ENCODE peak calls at places on chromosomes 3 and 15, in ten cellular contexts. One of them, this sample, is unnamed.

GRCh38 chr3:65291448-65292091 is 603.8 kb upstream of the ADAMTS9 start:
- DNase-seq in NCI-H748 treated with DMSO at 0.1 percent for 48 hours: no peak
- DNase-seq in stimulated activated CD8-positive, alpha-beta memory T cell treated with anti-CD3 and anti-CD28 coated beads, Interleukin-12 subunit alpha, Interleukin-12 subunit beta, amount 100 ng/mL, for 4 hours: no peak
- DNase-seq in AG04450: no peak
- DNase-seq in memory B cell: no peak
- DNase-seq in neural crest cell: no peak
- DNase-seq in mesendoderm: no peak
- DNase-seq in HS-5: no peak
- DNase-seq in NCI-H460: no peak
- DNase-seq in posterior vena cava: no peak
- DNase-seq in this sample: no peak

GRCh38 chr3:15499536-15499935 is 22.0 kb downstream of the COLQ start:
- DNase-seq in NCI-H748 treated with DMSO at 0.1 percent for 48 hours: no peak
- DNase-seq in stimulated activated CD8-positive, alpha-beta memory T cell treated with anti-CD3 and anti-CD28 coated beads, Interleukin-12 subunit alpha, Interleukin-12 subunit beta, amount 100 ng/mL, for 4 hours: no peak
- DNase-seq in AG04450: no peak
- DNase-seq in memory B cell: no peak
- DNase-seq in neural crest cell: no peak
- DNase-seq in mesendoderm: no peak
- DNase-seq in HS-5: no peak
- DNase-seq in NCI-H460: peak; percentile 4
- DNase-seq in posterior vena cava: no peak
- DNase-seq in this sample: no peak

GRCh38 chr15:76140069-76140454 is 80.3 kb downstream of the TMEM266 start:
- DNase-seq in NCI-H748 treated with DMSO at 0.1 percent for 48 hours: no peak
- DNase-seq in stimulated activated CD8-positive, alpha-beta memory T cell treated with anti-CD3 and anti-CD28 coated beads, Interleukin-12 subunit alpha, Interleukin-12 subunit beta, amount 100 ng/mL, for 4 hours: no peak
- DNase-seq in AG04450: no peak
- DNase-seq in memory B cell: no peak
- DNase-seq in neural crest cell: no peak
- DNase-seq in mesendoderm: peak; percentile 41
- DNase-seq in HS-5: no peak
- DNase-seq in NCI-H460: no peak
- DNase-seq in posterior vena cava: no peak
- DNase-seq in this sample: no peak

GRCh38 chr15:80404719-80405553 is 754 bp downstream of the ARNT2 start:
- DNase-seq in NCI-H748 treated with DMSO at 0.1 percent for 48 hours: peak; percentile 1
- DNase-seq in stimulated activated CD8-positive, alpha-beta memory T cell treated with anti-CD3 and anti-CD28 coated beads, Interleukin-12 subunit alpha, Interleukin-12 subunit beta, amount 100 ng/mL, for 4 hours: no peak
- DNase-seq in AG04450: no peak
- DNase-seq in memory B cell: no peak
- DNase-seq in neural crest cell: peak; percentile 47
- DNase-seq in mesendoderm: peak; percentile 50
- DNase-seq in HS-5: no peak
- DNase-seq in NCI-H460: no peak
- DNase-seq in posterior vena cava: no peak
- DNase-seq in this sample: no peak

GRCh38 chr15:22873204-22873701 is 34.8 kb downstream of the NIPA2 start:
- DNase-seq in NCI-H748 treated with DMSO at 0.1 percent for 48 hours: no peak
- DNase-seq in stimulated activated CD8-positive, alpha-beta memory T cell treated with anti-CD3 and anti-CD28 coated beads, Interleukin-12 subunit alpha, Interleukin-12 subunit beta, amount 100 ng/mL, for 4 hours: no peak
- DNase-seq in AG04450: peak; percentile 42
- DNase-seq in memory B cell: no peak
- DNase-seq in neural crest cell: no peak
- DNase-seq in mesendoderm: peak; percentile 92
- DNase-seq in HS-5: no peak
- DNase-seq in NCI-H460: no peak
- DNase-seq in posterior vena cava: no peak
- DNase-seq in this sample: no peak

GRCh38 chr3:4614927-4615326 is 121.8 kb downstream of the ITPR1 start:
- DNase-seq in NCI-H748 treated with DMSO at 0.1 percent for 48 hours: no peak
- DNase-seq in stimulated activated CD8-positive, alpha-beta memory T cell treated with anti-CD3 and anti-CD28 coated beads, Interleukin-12 subunit alpha, Interleukin-12 subunit beta, amount 100 ng/mL, for 4 hours: no peak
- DNase-seq in AG04450: no peak
- DNase-seq in memory B cell: no peak
- DNase-seq in neural crest cell: no peak
- DNase-seq in mesendoderm: no peak
- DNase-seq in HS-5: no peak
- DNase-seq in NCI-H460: no peak
- DNase-seq in posterior vena cava: no peak
- DNase-seq in this sample: no peak

GRCh38 chr15:70268698-70269251 is 171.1 kb upstream of the TLE3 start:
- DNase-seq in NCI-H748 treated with DMSO at 0.1 percent for 48 hours: no peak
- DNase-seq in stimulated activated CD8-positive, alpha-beta memory T cell treated with anti-CD3 and anti-CD28 coated beads, Interleukin-12 subunit alpha, Interleukin-12 subunit beta, amount 100 ng/mL, for 4 hours: no peak
- DNase-seq in AG04450: no peak
- DNase-seq in memory B cell: no peak
- DNase-seq in neural crest cell: no peak
- DNase-seq in mesendoderm: peak; percentile 10
- DNase-seq in HS-5: no peak
- DNase-seq in NCI-H460: no peak
- DNase-seq in posterior vena cava: no peak
- DNase-seq in this sample: no peak

GRCh38 chr3:82274897-82275296 is 513.5 kb upstream of the GBE1 start:
- DNase-seq in NCI-H748 treated with DMSO at 0.1 percent for 48 hours: no peak
- DNase-seq in stimulated activated CD8-positive, alpha-beta memory T cell treated with anti-CD3 and anti-CD28 coated beads, Interleukin-12 subunit alpha, Interleukin-12 subunit beta, amount 100 ng/mL, for 4 hours: no peak
- DNase-seq in AG04450: no peak
- DNase-seq in memory B cell: no peak
- DNase-seq in neural crest cell: no peak
- DNase-seq in mesendoderm: no peak
- DNase-seq in HS-5: no peak
- DNase-seq in NCI-H460: no peak
- DNase-seq in posterior vena cava: no peak
- DNase-seq in this sample: no peak

GRCh38 chr3:137165117-137165806 is 207.5 kb downstream of the IL20RB start:
- DNase-seq in NCI-H748 treated with DMSO at 0.1 percent for 48 hours: no peak
- DNase-seq in stimulated activated CD8-positive, alpha-beta memory T cell treated with anti-CD3 and anti-CD28 coated beads, Interleukin-12 subunit alpha, Interleukin-12 subunit beta, amount 100 ng/mL, for 4 hours: no peak
- DNase-seq in AG04450: no peak
- DNase-seq in memory B cell: no peak
- DNase-seq in neural crest cell: no peak
- DNase-seq in mesendoderm: peak; percentile 69
- DNase-seq in HS-5: peak; percentile 20
- DNase-seq in NCI-H460: no peak
- DNase-seq in posterior vena cava: no peak
- DNase-seq in this sample: no peak

GRCh38 chr3:43765417-43766030 is 74.8 kb downstream of the ABHD5 start:
- DNase-seq in NCI-H748 treated with DMSO at 0.1 percent for 48 hours: no peak
- DNase-seq in stimulated activated CD8-positive, alpha-beta memory T cell treated with anti-CD3 and anti-CD28 coated beads, Interleukin-12 subunit alpha, Interleukin-12 subunit beta, amount 100 ng/mL, for 4 hours: no peak
- DNase-seq in AG04450: no peak
- DNase-seq in memory B cell: no peak
- DNase-seq in neural crest cell: no peak
- DNase-seq in mesendoderm: no peak
- DNase-seq in HS-5: no peak
- DNase-seq in NCI-H460: no peak
- DNase-seq in posterior vena cava: no peak
- DNase-seq in this sample: no peak

GRCh38 chr15:25250906-25251622 is 187.8 kb downstream of the UBE3A start:
- DNase-seq in NCI-H748 treated with DMSO at 0.1 percent for 48 hours: no peak
- DNase-seq in stimulated activated CD8-positive, alpha-beta memory T cell treated with anti-CD3 and anti-CD28 coated beads, Interleukin-12 subunit alpha, Interleukin-12 subunit beta, amount 100 ng/mL, for 4 hours: no peak
- DNase-seq in AG04450: no peak
- DNase-seq in memory B cell: no peak
- DNase-seq in neural crest cell: no peak
- DNase-seq in mesendoderm: no peak
- DNase-seq in HS-5: no peak
- DNase-seq in NCI-H460: no peak
- DNase-seq in posterior vena cava: peak; percentile 68
- DNase-seq in this sample: no peak

GRCh38 chr3:159798951-159799350 is 189.7 kb upstream of the IL12A start:
- DNase-seq in NCI-H748 treated with DMSO at 0.1 percent for 48 hours: no peak
- DNase-seq in stimulated activated CD8-positive, alpha-beta memory T cell treated with anti-CD3 and anti-CD28 coated beads, Interleukin-12 subunit alpha, Interleukin-12 subunit beta, amount 100 ng/mL, for 4 hours: no peak
- DNase-seq in AG04450: peak; percentile 45
- DNase-seq in memory B cell: no peak
- DNase-seq in neural crest cell: no peak
- DNase-seq in mesendoderm: peak; percentile 65
- DNase-seq in HS-5: no peak
- DNase-seq in NCI-H460: no peak
- DNase-seq in posterior vena cava: no peak
- DNase-seq in this sample: no peak

GRCh38 chr15:65067645-65068416 is at the start of gene RASL12:
- DNase-seq in NCI-H748 treated with DMSO at 0.1 percent for 48 hours: no peak
- DNase-seq in stimulated activated CD8-positive, alpha-beta memory T cell treated with anti-CD3 and anti-CD28 coated beads, Interleukin-12 subunit alpha, Interleukin-12 subunit beta, amount 100 ng/mL, for 4 hours: no peak
- DNase-seq in AG04450: no peak
- DNase-seq in memory B cell: no peak
- DNase-seq in neural crest cell: no peak
- DNase-seq in mesendoderm: peak; percentile 70
- DNase-seq in HS-5: no peak
- DNase-seq in NCI-H460: no peak
- DNase-seq in posterior vena cava: no peak
- DNase-seq in this sample: no peak

GRCh38 chr3:139548801-139549200 is 9.3 kb upstream of the RBP1 start:
- DNase-seq in NCI-H748 treated with DMSO at 0.1 percent for 48 hours: no peak
- DNase-seq in stimulated activated CD8-positive, alpha-beta memory T cell treated with anti-CD3 and anti-CD28 coated beads, Interleukin-12 subunit alpha, Interleukin-12 subunit beta, amount 100 ng/mL, for 4 hours: no peak
- DNase-seq in AG04450: no peak
- DNase-seq in memory B cell: no peak
- DNase-seq in neural crest cell: no peak
- DNase-seq in mesendoderm: no peak
- DNase-seq in HS-5: no peak
- DNase-seq in NCI-H460: no peak
- DNase-seq in posterior vena cava: no peak
- DNase-seq in this sample: no peak

GRCh38 chr3:193573403-193573802 is 18.7 kb upstream of the ATP13A4 start:
- DNase-seq in NCI-H748 treated with DMSO at 0.1 percent for 48 hours: no peak
- DNase-seq in stimulated activated CD8-positive, alpha-beta memory T cell treated with anti-CD3 and anti-CD28 coated beads, Interleukin-12 subunit alpha, Interleukin-12 subunit beta, amount 100 ng/mL, for 4 hours: no peak
- DNase-seq in AG04450: no peak
- DNase-seq in memory B cell: no peak
- DNase-seq in neural crest cell: no peak
- DNase-seq in mesendoderm: peak; percentile 73
- DNase-seq in HS-5: no peak
- DNase-seq in NCI-H460: no peak
- DNase-seq in posterior vena cava: no peak
- DNase-seq in this sample: no peak

GRCh38 chr3:70716832-70717231 is 404.4 kb upstream of the MDFIC2 start:
- DNase-seq in NCI-H748 treated with DMSO at 0.1 percent for 48 hours: no peak
- DNase-seq in stimulated activated CD8-positive, alpha-beta memory T cell treated with anti-CD3 and anti-CD28 coated beads, Interleukin-12 subunit alpha, Interleukin-12 subunit beta, amount 100 ng/mL, for 4 hours: no peak
- DNase-seq in AG04450: no peak
- DNase-seq in memory B cell: no peak
- DNase-seq in neural crest cell: no peak
- DNase-seq in mesendoderm: no peak
- DNase-seq in HS-5: no peak
- DNase-seq in NCI-H460: no peak
- DNase-seq in posterior vena cava: peak; percentile 69
- DNase-seq in this sample: peak; percentile 28

GRCh38 chr3:70108546-70108945 is 109.0 kb downstream of the SAMMSON start:
- DNase-seq in NCI-H748 treated with DMSO at 0.1 percent for 48 hours: no peak
- DNase-seq in stimulated activated CD8-positive, alpha-beta memory T cell treated with anti-CD3 and anti-CD28 coated beads, Interleukin-12 subunit alpha, Interleukin-12 subunit beta, amount 100 ng/mL, for 4 hours: no peak
- DNase-seq in AG04450: no peak
- DNase-seq in memory B cell: no peak
- DNase-seq in neural crest cell: no peak
- DNase-seq in mesendoderm: no peak
- DNase-seq in HS-5: no peak
- DNase-seq in NCI-H460: no peak
- DNase-seq in posterior vena cava: no peak
- DNase-seq in this sample: no peak

GRCh38 chr15:80694624-80695098 is 449 bp upstream of the ABHD17C start:
- DNase-seq in NCI-H748 treated with DMSO at 0.1 percent for 48 hours: no peak
- DNase-seq in stimulated activated CD8-positive, alpha-beta memory T cell treated with anti-CD3 and anti-CD28 coated beads, Interleukin-12 subunit alpha, Interleukin-12 subunit beta, amount 100 ng/mL, for 4 hours: peak; percentile 8
- DNase-seq in AG04450: no peak
- DNase-seq in memory B cell: peak; percentile 20
- DNase-seq in neural crest cell: peak; percentile 32
- DNase-seq in mesendoderm: peak; percentile 25
- DNase-seq in HS-5: no peak
- DNase-seq in NCI-H460: no peak
- DNase-seq in posterior vena cava: no peak
- DNase-seq in this sample: no peak

GRCh38 chr3:105513042-105513441 is 146.3 kb downstream of the ALCAM start:
- DNase-seq in NCI-H748 treated with DMSO at 0.1 percent for 48 hours: no peak
- DNase-seq in stimulated activated CD8-positive, alpha-beta memory T cell treated with anti-CD3 and anti-CD28 coated beads, Interleukin-12 subunit alpha, Interleukin-12 subunit beta, amount 100 ng/mL, for 4 hours: no peak
- DNase-seq in AG04450: peak; percentile 32
- DNase-seq in memory B cell: no peak
- DNase-seq in neural crest cell: no peak
- DNase-seq in mesendoderm: peak; percentile 14
- DNase-seq in HS-5: peak; percentile 63
- DNase-seq in NCI-H460: no peak
- DNase-seq in posterior vena cava: no peak
- DNase-seq in this sample: peak; percentile 16

GRCh38 chr3:160099855-160100254 is 111.2 kb downstream of the IL12A start:
- DNase-seq in NCI-H748 treated with DMSO at 0.1 percent for 48 hours: no peak
- DNase-seq in stimulated activated CD8-positive, alpha-beta memory T cell treated with anti-CD3 and anti-CD28 coated beads, Interleukin-12 subunit alpha, Interleukin-12 subunit beta, amount 100 ng/mL, for 4 hours: no peak
- DNase-seq in AG04450: no peak
- DNase-seq in memory B cell: no peak
- DNase-seq in neural crest cell: no peak
- DNase-seq in mesendoderm: no peak
- DNase-seq in HS-5: no peak
- DNase-seq in NCI-H460: no peak
- DNase-seq in posterior vena cava: no peak
- DNase-seq in this sample: no peak

GRCh38 chr3:125313060-125313635 is 62.0 kb downstream of the ZNF148 start:
- DNase-seq in NCI-H748 treated with DMSO at 0.1 percent for 48 hours: no peak
- DNase-seq in stimulated activated CD8-positive, alpha-beta memory T cell treated with anti-CD3 and anti-CD28 coated beads, Interleukin-12 subunit alpha, Interleukin-12 subunit beta, amount 100 ng/mL, for 4 hours: no peak
- DNase-seq in AG04450: no peak
- DNase-seq in memory B cell: no peak
- DNase-seq in neural crest cell: no peak
- DNase-seq in mesendoderm: peak; percentile 7
- DNase-seq in HS-5: peak; percentile 73
- DNase-seq in NCI-H460: no peak
- DNase-seq in posterior vena cava: no peak
- DNase-seq in this sample: no peak

GRCh38 chr15:74218172-74218885 is 15.7 kb upstream of the STRA6 start:
- DNase-seq in NCI-H748 treated with DMSO at 0.1 percent for 48 hours: no peak
- DNase-seq in stimulated activated CD8-positive, alpha-beta memory T cell treated with anti-CD3 and anti-CD28 coated beads, Interleukin-12 subunit alpha, Interleukin-12 subunit beta, amount 100 ng/mL, for 4 hours: no peak
- DNase-seq in AG04450: no peak
- DNase-seq in memory B cell: no peak
- DNase-seq in neural crest cell: no peak
- DNase-seq in mesendoderm: no peak
- DNase-seq in HS-5: no peak
- DNase-seq in NCI-H460: no peak
- DNase-seq in posterior vena cava: no peak
- DNase-seq in this sample: no peak

GRCh38 chr3:71873093-71873611 is 88.2 kb upstream of the PROK2 start:
- DNase-seq in NCI-H748 treated with DMSO at 0.1 percent for 48 hours: no peak
- DNase-seq in stimulated activated CD8-positive, alpha-beta memory T cell treated with anti-CD3 and anti-CD28 coated beads, Interleukin-12 subunit alpha, Interleukin-12 subunit beta, amount 100 ng/mL, for 4 hours: no peak
- DNase-seq in AG04450: no peak
- DNase-seq in memory B cell: no peak
- DNase-seq in neural crest cell: no peak
- DNase-seq in mesendoderm: peak; percentile 85
- DNase-seq in HS-5: no peak
- DNase-seq in NCI-H460: no peak
- DNase-seq in posterior vena cava: no peak
- DNase-seq in this sample: no peak

GRCh38 chr15:85690546-85691226 is 104.0 kb downstream of the KLHL25 start:
- DNase-seq in NCI-H748 treated with DMSO at 0.1 percent for 48 hours: no peak
- DNase-seq in stimulated activated CD8-positive, alpha-beta memory T cell treated with anti-CD3 and anti-CD28 coated beads, Interleukin-12 subunit alpha, Interleukin-12 subunit beta, amount 100 ng/mL, for 4 hours: no peak
- DNase-seq in AG04450: no peak
- DNase-seq in memory B cell: no peak
- DNase-seq in neural crest cell: no peak
- DNase-seq in mesendoderm: no peak
- DNase-seq in HS-5: no peak
- DNase-seq in NCI-H460: no peak
- DNase-seq in posterior vena cava: no peak
- DNase-seq in this sample: no peak

GRCh38 chr3:152374260-152374990 is 105.7 kb downstream of the MBNL1 start:
- DNase-seq in NCI-H748 treated with DMSO at 0.1 percent for 48 hours: no peak
- DNase-seq in stimulated activated CD8-positive, alpha-beta memory T cell treated with anti-CD3 and anti-CD28 coated beads, Interleukin-12 subunit alpha, Interleukin-12 subunit beta, amount 100 ng/mL, for 4 hours: no peak
- DNase-seq in AG04450: no peak
- DNase-seq in memory B cell: no peak
- DNase-seq in neural crest cell: no peak
- DNase-seq in mesendoderm: no peak
- DNase-seq in HS-5: no peak
- DNase-seq in NCI-H460: no peak
- DNase-seq in posterior vena cava: no peak
- DNase-seq in this sample: no peak

GRCh38 chr3:148975696-148976095 is 15.6 kb upstream of the GYG1 start:
- DNase-seq in NCI-H748 treated with DMSO at 0.1 percent for 48 hours: no peak
- DNase-seq in stimulated activated CD8-positive, alpha-beta memory T cell treated with anti-CD3 and anti-CD28 coated beads, Interleukin-12 subunit alpha, Interleukin-12 subunit beta, amount 100 ng/mL, for 4 hours: no peak
- DNase-seq in AG04450: no peak
- DNase-seq in memory B cell: no peak
- DNase-seq in neural crest cell: no peak
- DNase-seq in mesendoderm: no peak
- DNase-seq in HS-5: no peak
- DNase-seq in NCI-H460: no peak
- DNase-seq in posterior vena cava: no peak
- DNase-seq in this sample: no peak

GRCh38 chr3:139101396-139101795 is 56.7 kb upstream of the PRR23C start:
- DNase-seq in NCI-H748 treated with DMSO at 0.1 percent for 48 hours: no peak
- DNase-seq in stimulated activated CD8-positive, alpha-beta memory T cell treated with anti-CD3 and anti-CD28 coated beads, Interleukin-12 subunit alpha, Interleukin-12 subunit beta, amount 100 ng/mL, for 4 hours: no peak
- DNase-seq in AG04450: no peak
- DNase-seq in memory B cell: no peak
- DNase-seq in neural crest cell: no peak
- DNase-seq in mesendoderm: no peak
- DNase-seq in HS-5: no peak
- DNase-seq in NCI-H460: no peak
- DNase-seq in posterior vena cava: no peak
- DNase-seq in this sample: no peak

This sample was measured in AG09319.